ENCODE peak calls at places on chromosomes 7 and 10, in seven cellular contexts. O is astrocyte of the spinal cord, A is left ventricle myocardium inferior, W is fibroblast of mammary gland, U is heart right ventricle, P is cardiac fibroblast, C is cardiac muscle cell. Q is an unnamed sample.

GRCh38 chr10:61763778-61764177 is 101.0 kb downstream of the CABCOCO1 start:
- DNase-seq in C (no peak), U (no peak), O (no peak), A (no peak), P (no peak), W (no peak), Q (no peak)

GRCh38 chr7:47300472-47301021 is 281.4 kb downstream of the TNS3 start:
- DNase-seq in U (no peak), C (no peak), W (no peak), P (no peak), A (no peak), O (no peak), Q (no peak)

GRCh38 chr10:88473989-88474883 is 108.9 kb downstream of the RNLS start:
- DNase-seq in P (no peak), C (no peak), U (no peak), W (peak), O (no peak), A (no peak), Q (peak)

GRCh38 chr7:142496545-142496991 is 238.7 kb upstream of the PRSS58 start:
- DNase-seq in P (peak), O (peak), U (no peak), A (no peak), C (peak), W (peak), Q (peak)

GRCh38 chr7:87702326-87702725 is 74.1 kb downstream of the RUNDC3B start:
- DNase-seq in O (peak), C (no peak), P (peak), A (no peak), W (peak), U (no peak), Q (no peak)

GRCh38 chr10:113907166-113907565 is 52.7 kb downstream of the NHLRC2 start:
- DNase-seq in W (peak), C (peak), O (peak), A (no peak), U (no peak), P (peak), Q (no peak)

GRCh38 chr10:111161109-111161874 is 84.5 kb downstream of the ADRA2A start:
- DNase-seq in W (no peak), P (no peak), C (no peak), A (no peak), O (no peak), U (no peak), Q (no peak)

GRCh38 chr7:100154651-100155491 is 3.7 kb downstream of the TRAPPC14 start:
- DNase-seq in A (no peak), P (no peak), U (no peak), O (no peak), C (no peak), W (no peak), Q (no peak)

GRCh38 chr7:120806669-120807068 is 51.3 kb downstream of the TSPAN12 start:
- DNase-seq in W (peak), A (no peak), U (no peak), C (peak), O (peak), P (peak), Q (no peak)

GRCh38 chr10:124717911-124718734 is 26.1 kb downstream of the FAM53B start:
- DNase-seq in C (no peak), O (no peak), U (no peak), W (no peak), A (no peak), P (no peak), Q (peak)

GRCh38 chr10:68303849-68304412 is 27.9 kb upstream of the HNRNPH3 start:
- DNase-seq in O (no peak), W (no peak), P (no peak), C (no peak), U (no peak), A (no peak), Q (no peak)

GRCh38 chr7:157423886-157424565 is 87.2 kb downstream of the DNAJB6 start:
- DNase-seq in A (no peak), C (no peak), O (no peak), W (no peak), U (no peak), P (no peak), Q (no peak)

GRCh38 chr10:12438914-12439692 is 89.8 kb downstream of the CAMK1D start:
- DNase-seq in P (no peak), C (no peak), A (no peak), U (no peak), O (no peak), W (no peak), Q (no peak)

GRCh38 chr7:36958094-36958718 is 233.9 kb upstream of the AOAH start:
- DNase-seq in A (no peak), W (no peak), O (no peak), C (no peak), P (no peak), U (no peak), Q (no peak)

GRCh38 chr10:17835688-17836087 is 26.5 kb downstream of the MRC1 start:
- DNase-seq in W (peak), U (no peak), O (peak), P (peak), A (no peak), C (peak), Q (no peak)

GRCh38 chr7:5755704-5756131 is 25.7 kb downstream of the RNF216 start:
- DNase-seq in P (peak), A (no peak), W (peak), O (peak), C (peak), U (no peak), Q (no peak)

GRCh38 chr7:24284699-24285506 is 913 bp downstream of the NPY start:
- DNase-seq in O (no peak), P (no peak), A (no peak), U (no peak), W (no peak), C (no peak), Q (no peak)

GRCh38 chr7:117630501-117630900 is 150.7 kb downstream of the CFTR start:
- DNase-seq in P (no peak), W (no peak), A (no peak), C (no peak), U (no peak), O (no peak), Q (no peak)

GRCh38 chr7:98902523-98902922 is 24.2 kb downstream of the TRRAP start:
- DNase-seq in W (peak), O (no peak), A (no peak), C (no peak), U (no peak), P (no peak), Q (no peak)

GRCh38 chr7:16660702-16661464 is 14.9 kb downstream of the BZW2 start:
- DNase-seq in C (peak), P (peak), A (no peak), W (peak), O (peak), U (no peak), Q (no peak)

GRCh38 chr7:80279760-80280159 is 145.1 kb downstream of the GNAI1 start:
- DNase-seq in P (peak), O (no peak), W (no peak), C (peak), A (no peak), U (peak), Q (no peak)

GRCh38 chr10:6145979-6146432 is 56.7 kb upstream of the PFKFB3 start:
- DNase-seq in P (no peak), U (no peak), A (no peak), O (no peak), W (no peak), C (no peak), Q (no peak)

GRCh38 chr7:128442346-128442745 is 13.3 kb upstream of the HILPDA start:
- DNase-seq in U (no peak), C (no peak), A (no peak), W (no peak), P (no peak), O (no peak), Q (no peak)

GRCh38 chr7:126483972-126484371 is 768.8 kb downstream of the GRM8 start:
- DNase-seq in P (no peak), C (no peak), U (no peak), A (no peak), O (no peak), W (no peak), Q (no peak)

GRCh38 chr10:115092555-115093285 is 445 bp upstream of the ATRNL1 start:
- DNase-seq in C (peak), U (peak), O (peak), A (no peak), P (peak), W (peak), Q (peak)

GRCh38 chr10:133420028-133420427 is 4.4 kb downstream of the SPRN start:
- DNase-seq in W (no peak), P (no peak), C (no peak), A (no peak), O (no peak), U (no peak), Q (no peak)

GRCh38 chr10:113438660-113439059 is 114.2 kb upstream of the HABP2 start:
- DNase-seq in C (peak), W (peak), U (no peak), A (no peak), P (peak), O (no peak), Q (no peak)

GRCh38 chr7:141511370-141512335 is 39.6 kb upstream of the AGK start:
- DNase-seq in P (no peak), W (no peak), U (peak), C (no peak), A (no peak), O (no peak), Q (peak)

GRCh38 chr10:133218891-133219290 is 11.1 kb upstream of the UTF1 start:
- DNase-seq in C (no peak), A (no peak), O (no peak), W (no peak), U (no peak), P (no peak), Q (no peak)

GRCh38 chr7:30835396-30835915 is 64.2 kb downstream of the MINDY4 start:
- DNase-seq in O (no peak), U (no peak), W (no peak), C (no peak), A (no peak), P (no peak), Q (no peak)

GRCh38 chr7:95607477-95608010 is 11.2 kb upstream of the PDK4 start:
- DNase-seq in W (peak), P (peak), U (no peak), A (no peak), O (no peak), C (no peak), Q (no peak)

GRCh38 chr10:122703483-122704448 is 4.1 kb upstream of the C10orf120 start:
- DNase-seq in A (peak), O (peak), U (peak), W (peak), P (peak), C (peak), Q (peak)

GRCh38 chr7:130069179-130069977 is 956 bp upstream of the KLHDC10 start:
- DNase-seq in A (no peak), O (no peak), U (no peak), P (no peak), W (no peak), C (no peak), Q (no peak)

GRCh38 chr7:130071701-130072622 is 1.6 kb downstream of the KLHDC10 start:
- DNase-seq in U (peak), O (peak), C (peak), P (peak), A (no peak), W (peak), Q (peak)

GRCh38 chr7:130065500-130066152 is 4.7 kb upstream of the KLHDC10 start:
- DNase-seq in P (no peak), A (no peak), U (no peak), O (no peak), C (peak), W (peak), Q (no peak)

GRCh38 chr7:130070900-130071622 is 727 bp downstream of the KLHDC10 start:
- DNase-seq in W (no peak), A (no peak), O (no peak), P (no peak), C (peak), U (no peak), Q (no peak)

DNA sequence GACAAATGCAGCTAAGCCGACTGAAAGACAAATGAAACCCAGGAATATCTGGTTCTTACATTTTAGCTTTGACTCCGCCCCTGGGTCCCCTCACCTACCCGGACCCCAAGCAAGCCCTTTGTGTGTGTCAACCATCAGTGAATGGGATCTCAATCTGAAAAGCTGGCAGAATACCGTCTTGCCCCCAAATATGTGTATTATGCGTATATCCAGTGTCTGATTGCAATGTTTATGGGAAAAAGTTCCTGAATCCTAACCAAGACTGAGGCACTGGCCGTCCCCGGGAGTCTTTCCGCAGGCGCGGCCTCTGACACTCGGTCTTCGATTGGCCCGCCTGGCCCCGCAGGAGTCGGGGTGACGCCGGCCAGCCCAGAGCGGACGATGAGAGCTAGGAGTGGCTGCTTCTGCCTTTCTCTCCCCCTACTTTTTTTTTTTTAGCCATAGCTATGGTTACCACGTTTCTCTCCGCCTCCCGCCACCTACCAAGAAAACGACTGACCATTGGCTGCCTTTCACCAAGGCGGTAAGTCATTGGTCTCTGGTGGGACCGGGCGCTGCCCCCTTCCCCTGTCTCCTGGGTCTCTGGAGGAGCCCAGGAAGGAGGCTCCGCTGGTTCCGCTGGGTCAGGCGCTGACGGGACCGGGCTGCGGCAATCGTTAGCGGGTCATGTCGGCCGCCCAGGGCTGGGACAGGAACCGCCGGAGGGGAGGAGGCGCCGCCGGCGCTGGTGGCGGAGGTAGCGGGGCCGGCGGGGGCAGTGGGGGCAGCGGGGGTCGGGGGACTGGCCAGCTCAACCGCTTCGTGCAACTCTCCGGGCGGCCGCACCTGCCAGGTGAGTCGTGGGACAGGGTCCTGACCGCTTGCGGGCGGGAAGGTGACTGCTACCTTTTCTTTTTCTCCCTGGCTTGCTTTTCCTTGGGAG is at the start of gene KLHDC10:
- DNase-seq in P (peak), U (peak), C (peak), O (peak), A (peak), W (peak), Q (peak)
- TF ChIP-seq CTCF in P (no peak), U (no peak), C (no peak), O (no peak), A (no peak), W (no peak), Q (no peak)

GRCh38 chr7:54632696-54633095 is 90.5 kb downstream of the VSTM2A start:
- DNase-seq in P (no peak), W (no peak), A (no peak), O (no peak), U (no peak), C (no peak), Q (no peak)
- TF ChIP-seq CTCF in P (no peak), W (no peak), A (no peak), O (no peak), U (no peak), C (no peak), Q (no peak)

GRCh38 chr7:27723086-27723485 is 16.9 kb upstream of the TAX1BP1 start:
- DNase-seq in A (no peak), C (no peak), O (peak), U (no peak), P (no peak), W (no peak), Q (peak)
- TF ChIP-seq CTCF in A (peak), C (no peak), O (peak), U (no peak), P (peak), W (peak), Q (no peak)

DNA sequence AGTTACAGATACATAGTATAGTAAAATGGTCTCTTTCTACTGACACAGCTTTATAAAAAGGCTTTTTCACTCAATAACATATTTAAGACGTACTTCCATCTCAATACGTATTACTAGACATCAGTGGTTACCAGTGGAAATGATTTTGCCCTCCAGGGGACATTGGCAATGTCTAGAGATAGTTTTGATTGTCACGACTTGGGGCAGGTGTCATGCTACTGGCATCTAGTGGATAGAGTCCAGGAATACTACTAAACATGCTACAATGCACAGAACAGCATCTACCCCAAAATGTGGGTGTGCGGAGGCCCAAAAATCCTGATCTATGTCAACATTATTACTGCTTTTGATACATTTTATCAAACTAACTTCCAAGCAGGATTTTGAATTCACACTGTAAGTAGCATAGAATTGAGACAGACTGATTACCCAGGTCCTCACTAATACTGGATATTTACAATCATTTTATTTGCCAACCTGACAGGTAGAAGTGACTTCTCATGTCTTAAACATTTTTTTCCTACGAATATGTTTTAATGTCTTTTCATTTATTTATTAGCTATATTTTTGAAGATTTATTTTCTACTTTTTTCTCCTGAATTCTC is 53.8 kb downstream of the HGF start:
- DNase-seq in U (peak), A (no peak), P (peak), O (peak), C (peak), W (peak), Q (peak)
- TF ChIP-seq CTCF in U (no peak), A (peak), P (peak), O (peak), C (peak), W (peak), Q (peak)

GRCh38 chr7:148715027-148715426 is 16.3 kb downstream of the CUL1 start:
- DNase-seq in W (no peak), U (no peak), A (no peak), C (no peak), O (no peak), P (no peak), Q (no peak)

GRCh38 chr7:148717266-148717793 is 18.6 kb downstream of the CUL1 start:
- DNase-seq in A (no peak), C (no peak), W (no peak), U (no peak), O (no peak), P (no peak), Q (peak)

GRCh38 chr7:148711191-148712102 is 12.7 kb downstream of the CUL1 start:
- DNase-seq in A (no peak), U (no peak), C (no peak), O (no peak), W (no peak), P (no peak), Q (no peak)

GRCh38 chr7:148712610-148713330 is 14.1 kb downstream of the CUL1 start:
- DNase-seq in W (peak), C (peak), P (no peak), A (no peak), U (no peak), O (no peak), Q (no peak)

DNA sequence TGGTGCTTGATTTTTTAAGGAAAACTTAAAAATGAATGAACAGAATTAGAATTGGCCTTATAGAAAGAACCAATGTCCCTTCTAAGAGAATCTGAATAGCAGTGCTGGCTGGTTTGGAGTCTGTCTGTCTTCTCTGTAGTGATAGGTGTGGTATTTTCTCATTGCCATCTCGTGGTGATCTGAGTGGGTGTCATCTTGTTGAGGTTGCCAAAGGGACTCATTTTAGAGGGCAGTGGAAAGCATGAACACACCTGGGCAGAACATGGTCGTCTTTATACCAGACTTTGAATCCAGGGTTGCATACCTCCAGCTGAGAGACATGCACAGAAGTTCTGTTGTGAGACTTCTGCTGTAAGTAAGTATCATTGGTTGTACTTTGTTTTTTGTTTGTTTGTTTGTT is 15.8 kb downstream of the CUL1 start:
- DNase-seq in C (no peak), W (no peak), O (no peak), P (no peak), U (no peak), A (no peak), Q (no peak)
- TF ChIP-seq CTCF in C (no peak), W (no peak), O (no peak), P (no peak), U (no peak), A (no peak), Q (no peak)

GRCh38 chr10:71268751-71269150 is 50.3 kb upstream of the SLC29A3 start:
- DNase-seq in O (no peak), C (no peak), W (peak), P (no peak), A (peak), U (peak), Q (no peak)
- TF ChIP-seq CTCF in O (no peak), C (no peak), W (no peak), P (no peak), A (no peak), U (no peak), Q (no peak)